ENCODE peak calls at places on chromosomes 4 and X, in ten cellular contexts. E is GM20000; M is cardiac muscle cell; C is CD8-positive, alpha-beta T cell; V is fibroblast of lung; R is AG04449; J is choroid plexus epithelial cell; P is lung; D is lower leg skin; F is sigmoid colon. T is an unnamed sample.

GRCh38 chr4:148443550-148444295 is 1.5 kb upstream of the NR3C2 start:
- DNase-seq in E (peak; percentile 37), M (peak; percentile 22), C (peak; percentile 34), V (peak; percentile 3), R (no peak), J (no peak), P (no peak), D (peak; percentile 20), F (peak; percentile 83), T (peak; percentile 74)

GRCh38 chr4:89653012-89653411 is 183.9 kb downstream of the SNCA start:
- DNase-seq in E (no peak), M (no peak), C (no peak), V (no peak), R (no peak), J (no peak), P (no peak), D (no peak), F (no peak), T (no peak)

GRCh38 chr4:47704693-47705325 is 133.1 kb downstream of the CORIN start:
- DNase-seq in E (peak; percentile 9), M (peak; percentile 83), C (no peak), V (peak; percentile 3), R (no peak), J (peak; percentile 67), P (peak; percentile 42), D (no peak), F (no peak), T (no peak)

GRCh38 chrX:153735274-153735673 is 10.6 kb downstream of the ABCD1 start:
- DNase-seq in E (no peak), M (no peak), C (no peak), V (peak; percentile 12), R (no peak), J (peak; percentile 8), P (no peak), D (no peak), F (no peak), T (no peak)

GRCh38 chr4:40675166-40675565 is 45.5 kb upstream of the RBM47 start:
- DNase-seq in E (no peak), M (no peak), C (no peak), V (no peak), R (no peak), J (no peak), P (no peak), D (no peak), F (no peak), T (no peak)

GRCh38 chr4:52263612-52264011 is 212.5 kb downstream of the SPATA18 start:
- DNase-seq in E (no peak), M (no peak), C (no peak), V (no peak), R (no peak), J (no peak), P (no peak), D (no peak), F (no peak), T (no peak)

GRCh38 chrX:18894156-18894555 is 89.8 kb downstream of the PHKA2 start:
- DNase-seq in E (no peak), M (no peak), C (no peak), V (no peak), R (no peak), J (no peak), P (no peak), D (no peak), F (no peak), T (peak; percentile 77)

GRCh38 chr4:26213317-26213716 is 107.5 kb upstream of the RBPJ start:
- DNase-seq in E (no peak), M (no peak), C (no peak), V (no peak), R (no peak), J (no peak), P (no peak), D (no peak), F (no peak), T (no peak)

GRCh38 chr4:3452376-3452775 is 10.6 kb downstream of the HGFAC start:
- DNase-seq in E (no peak), M (peak; percentile 44), C (no peak), V (no peak), R (no peak), J (peak; percentile 16), P (no peak), D (no peak), F (no peak), T (no peak)

GRCh38 chrX:38558681-38559080 is 2.7 kb upstream of the TSPAN7 start:
- DNase-seq in E (no peak), M (no peak), C (no peak), V (no peak), R (no peak), J (no peak), P (no peak), D (no peak), F (no peak), T (peak; percentile 4)

GRCh38 chrX:15947648-15948317 is 93.2 kb upstream of the AP1S2 start:
- DNase-seq in E (no peak), M (no peak), C (no peak), V (peak; percentile 69), R (no peak), J (peak; percentile 43), P (no peak), D (no peak), F (no peak), T (peak; percentile 54)

GRCh38 chr4:162727232-162727631 is 439.5 kb downstream of the NAF1 start:
- DNase-seq in E (no peak), M (no peak), C (no peak), V (no peak), R (no peak), J (no peak), P (no peak), D (no peak), F (no peak), T (no peak)
- TF ChIP-seq CTCF in E (no peak), M (no peak), C (no peak), V (no peak), R (no peak), J (no peak), P (no peak), D (no peak), F (no peak), T (no peak)

GRCh38 chr4:83096397-83096796 is 18.1 kb downstream of the PLAC8 start:
- DNase-seq in E (no peak), M (no peak), C (no peak), V (no peak), R (no peak), J (no peak), P (no peak), D (no peak), F (no peak), T (no peak)
- TF ChIP-seq CTCF in E (no peak), M (no peak), C (no peak), V (no peak), R (no peak), J (no peak), P (no peak), D (no peak), F (no peak), T (no peak)

GRCh38 chr4:87121332-87122065 is 98.9 kb downstream of the KLHL8 start:
- DNase-seq in E (no peak), M (no peak), C (no peak), V (peak; percentile 70), R (no peak), J (no peak), P (no peak), D (peak; percentile 66), F (no peak), T (peak; percentile 63)

GRCh38 chr4:87118826-87119225 is 101.6 kb downstream of the KLHL8 start:
- DNase-seq in E (no peak), M (no peak), C (no peak), V (peak; percentile 89), R (no peak), J (peak; percentile 92), P (no peak), D (no peak), F (no peak), T (peak; percentile 69)

GRCh38 chr4:87122252-87122651 is 98.2 kb downstream of the KLHL8 start:
- DNase-seq in E (no peak), M (no peak), C (no peak), V (no peak), R (no peak), J (peak; percentile 63), P (peak; percentile 68), D (peak; percentile 61), F (peak; percentile 80), T (no peak)

GRCh38 chr4:87119965-87120364 is 100.5 kb downstream of the KLHL8 start:
- DNase-seq in E (peak; percentile 8), M (no peak), C (no peak), V (no peak), R (no peak), J (no peak), P (no peak), D (no peak), F (no peak), T (no peak)

DNA sequence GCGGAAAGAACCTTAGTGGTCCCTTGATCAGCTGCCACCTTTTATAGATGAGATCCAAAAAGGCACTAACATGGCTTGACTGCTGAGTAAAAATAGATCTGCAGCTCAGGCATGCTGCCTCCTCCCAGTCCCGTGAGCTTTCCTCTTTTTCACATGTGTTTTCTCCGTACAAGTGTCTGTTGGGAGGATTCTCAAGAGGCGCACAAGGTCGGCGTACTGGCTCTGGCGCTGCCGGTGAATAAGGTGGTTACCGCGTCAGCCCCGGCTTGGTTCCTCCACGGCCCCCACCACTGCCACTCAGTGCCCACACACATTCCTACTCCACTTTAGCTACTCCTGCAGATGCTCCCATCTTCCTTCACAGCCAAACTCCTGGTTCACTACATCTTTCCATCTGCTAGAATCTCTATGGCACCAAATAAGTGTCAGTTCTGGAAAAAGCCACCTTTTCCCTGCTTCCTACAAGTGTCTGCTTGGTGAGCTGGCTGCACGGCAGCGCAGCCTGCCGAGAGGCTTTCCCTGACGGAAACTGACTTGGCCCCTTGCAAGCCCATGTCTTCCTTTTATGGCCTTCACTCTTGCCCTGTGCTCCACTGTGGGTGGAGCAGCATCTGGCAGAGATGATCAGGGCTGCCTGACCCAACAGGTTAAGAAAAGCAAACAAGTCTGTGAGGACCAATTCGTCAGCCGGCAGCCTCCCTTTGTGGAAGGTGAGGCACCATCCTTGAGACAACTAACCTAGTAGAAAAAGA is 99.8 kb downstream of the KLHL8 start:
- DNase-seq in E (no peak), M (peak; percentile 45), C (no peak), V (peak; percentile 92), R (no peak), J (peak; percentile 86), P (peak; percentile 77), D (peak; percentile 78), F (peak; percentile 88), T (no peak)
- TF ChIP-seq CTCF in E (no peak), M (no peak), C (no peak), V (no peak), R (no peak), J (no peak), P (no peak), D (no peak), F (no peak), T (no peak)

GRCh38 chrX:135713795-135714194 is 356 bp downstream of the CT45A1 start:
- DNase-seq in E (no peak), M (no peak), C (no peak), V (no peak), R (no peak), J (no peak), P (no peak), D (no peak), F (no peak), T (peak; percentile 44)

GRCh38 chrX:135707880-135708279 is 5.6 kb upstream of the CT45A1 start:
- DNase-seq in E (peak; percentile 17), M (peak; percentile 8), C (peak; percentile 34), V (no peak), R (no peak), J (no peak), P (no peak), D (no peak), F (no peak), T (no peak)
- TF ChIP-seq CTCF in E (peak; percentile 28), M (no peak), C (no peak), V (no peak), R (no peak), J (no peak), P (no peak), D (no peak), F (no peak), T (peak; percentile 19)

T was measured in osteoblast.